ENCODE peak calls at places on chromosome 13, in eight cellular contexts. M, L, D, O, C, N, J and S are unnamed samples.

GRCh38 chr13:95185851-95186250 is 115.4 kb downstream of the ABCC4 start:
- DNase-seq in L (no peak), N (no peak), O (no peak), D (no peak), J (no peak), M (no peak), C (no peak), S (no peak)

GRCh38 chr13:74194856-74195255 is 60.7 kb upstream of the KLF12 start:
- DNase-seq in N (no peak), M (no peak), O (no peak), D (no peak), L (no peak), C (no peak), J (no peak), S (no peak)

GRCh38 chr13:34555988-34556387 is 386.1 kb upstream of the NBEA start:
- DNase-seq in N (no peak), C (no peak), L (no peak), M (no peak), O (no peak), J (no peak), D (no peak), S (no peak)

GRCh38 chr13:20230913-20231838 is 943 bp downstream of the GJB6 start:
- DNase-seq in N (peak), D (no peak), M (no peak), O (no peak), C (no peak), J (no peak), L (no peak), S (no peak)

GRCh38 chr13:109729031-109729870 is 57.1 kb downstream of the IRS2 start:
- DNase-seq in D (peak), N (peak), C (no peak), L (no peak), M (no peak), O (no peak), J (peak), S (peak)

GRCh38 chr13:32594339-32594738 is 8.1 kb downstream of the PDS5B start:
- DNase-seq in M (no peak), L (no peak), J (no peak), O (no peak), D (no peak), C (no peak), N (no peak), S (peak)

GRCh38 chr13:34941436-34941834 is 635 bp upstream of the NBEA start:
- DNase-seq in J (no peak), L (no peak), N (no peak), D (no peak), M (peak), O (no peak), C (no peak), S (no peak)

GRCh38 chr13:39401091-39401647 is 201.8 kb downstream of the LHFPL6 start:
- DNase-seq in M (no peak), O (no peak), D (peak), N (no peak), C (no peak), L (no peak), J (peak), S (no peak)

GRCh38 chr13:113839536-113840204 is 24.2 kb downstream of the GAS6 start:
- DNase-seq in M (no peak), O (peak), L (no peak), J (peak), D (no peak), C (peak), N (no peak), S (no peak)

GRCh38 chr13:114027826-114028225 is 54.0 kb upstream of the C13orf46 start:
- DNase-seq in O (peak), N (no peak), M (no peak), J (no peak), D (no peak), L (no peak), C (no peak), S (no peak)

GRCh38 chr13:51534075-51534817 is 50.0 kb upstream of the WDFY2 start:
- DNase-seq in C (peak), D (peak), L (no peak), N (no peak), M (no peak), J (peak), O (peak), S (no peak)

GRCh38 chr13:109867766-109868165 is 81.4 kb upstream of the IRS2 start:
- DNase-seq in D (no peak), C (no peak), J (peak), N (no peak), L (no peak), O (no peak), M (no peak), S (peak)

GRCh38 chr13:75365724-75366173 is 116.2 kb downstream of the TBC1D4 start:
- DNase-seq in L (peak), C (no peak), D (peak), O (no peak), N (no peak), M (peak), J (peak), S (peak)

GRCh38 chr13:106096661-106097092 is 438.8 kb downstream of the EFNB2 start:
- DNase-seq in J (peak), O (no peak), N (no peak), M (peak), L (peak), C (no peak), D (peak), S (no peak)

GRCh38 chr13:74272826-74273225 is 138.6 kb upstream of the KLF12 start:
- DNase-seq in N (no peak), O (no peak), L (no peak), M (no peak), J (no peak), D (no peak), C (no peak), S (no peak)

GRCh38 chr13:31946091-31946770 is 85.3 kb upstream of the FRY start:
- DNase-seq in J (no peak), D (no peak), O (no peak), C (no peak), M (no peak), L (no peak), N (no peak), S (peak)

GRCh38 chr13:113001251-113002140 is 32.5 kb downstream of the MCF2L start:
- DNase-seq in J (no peak), C (peak), D (no peak), N (peak), L (no peak), O (no peak), M (no peak), S (peak)

GRCh38 chr13:100234006-100234405 is 145.1 kb downstream of the PCCA start:
- DNase-seq in L (no peak), D (no peak), J (no peak), C (no peak), M (no peak), N (no peak), O (no peak), S (no peak)

GRCh38 chr13:57633141-57633949 is 1.8 kb downstream of the PCDH17 start:
- DNase-seq in L (no peak), N (peak), D (no peak), M (no peak), O (peak), J (no peak), C (peak), S (peak)

GRCh38 chr13:44818428-44818827 is 170.8 kb downstream of the NUFIP1 start:
- DNase-seq in C (no peak), M (no peak), J (peak), N (peak), D (peak), O (no peak), L (peak), S (peak)

GRCh38 chr13:113845723-113846638 is 17.9 kb downstream of the GAS6 start:
- DNase-seq in N (peak), M (no peak), J (no peak), C (peak), D (no peak), L (no peak), O (peak), S (no peak)

GRCh38 chr13:41284512-41285288 is 21.3 kb upstream of the MTRF1 start:
- DNase-seq in J (peak), N (no peak), O (no peak), L (peak), M (peak), C (no peak), D (peak), S (peak)

GRCh38 chr13:57740719-57741118 is 109.2 kb downstream of the PCDH17 start:
- DNase-seq in D (no peak), N (no peak), J (no peak), C (no peak), M (no peak), L (no peak), O (no peak), S (peak)

GRCh38 chr13:37168151-37168550 is 62.7 kb upstream of the CSNK1A1L start:
- DNase-seq in J (no peak), D (no peak), O (no peak), M (no peak), C (no peak), L (no peak), N (no peak), S (no peak)

GRCh38 chr13:24746618-24747247 is 17.2 kb upstream of the RNF17 start:
- DNase-seq in D (peak), N (peak), O (no peak), J (peak), L (no peak), C (no peak), M (peak), S (no peak)

GRCh38 chr13:113959198-113959597 is 14.7 kb downstream of the C13orf46 start:
- DNase-seq in J (peak), D (peak), O (no peak), C (no peak), L (no peak), M (no peak), N (no peak), S (no peak)

DNA sequence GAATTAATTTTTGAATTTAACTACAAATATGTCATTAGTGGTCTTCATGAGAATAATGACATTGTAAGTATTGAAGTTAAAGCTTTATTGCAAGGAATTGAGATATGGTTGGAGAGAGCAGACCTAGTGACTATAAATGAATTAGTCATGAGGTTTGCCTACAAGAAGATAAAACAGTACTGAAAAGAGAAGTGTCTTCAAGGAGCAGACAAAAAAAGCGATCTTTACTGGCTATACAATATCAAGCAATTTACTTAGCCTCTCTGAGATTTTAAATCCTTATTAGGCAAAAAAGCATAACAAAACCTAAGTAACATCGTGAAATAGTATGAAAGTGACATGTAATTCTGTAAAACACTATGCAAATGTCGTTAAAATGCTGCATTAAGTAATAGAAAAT is 435.1 kb upstream of the PCDH20 start:
- DNase-seq in N (no peak), L (no peak), D (no peak), M (no peak), J (no peak), C (no peak), O (no peak), S (no peak)
- H3K4me3 ChIP-seq in N (no peak), L (no peak), D (no peak), M (no peak), J (no peak), C (no peak), O (no peak), S (no peak)

GRCh38 chr13:60765700-60766411 is 368.8 kb downstream of the TDRD3 start:
- DNase-seq in J (peak), O (no peak), M (no peak), C (no peak), L (no peak), D (no peak), N (no peak), S (peak)
- TF ChIP-seq CTCF in J (no peak), O (no peak), M (no peak), C (no peak), L (no peak), D (no peak), N (no peak), S (no peak)

GRCh38 chr13:47997384-47997783 is 3.7 kb downstream of the SUCLA2 start:
- DNase-seq in O (no peak), C (no peak), N (no peak), J (no peak), L (no peak), M (no peak), D (no peak), S (no peak)
- H3K4me3 ChIP-seq in O (no peak), C (no peak), N (peak), J (no peak), L (no peak), M (no peak), D (no peak), S (no peak)

GRCh38 chr13:80341098-80341701 is at the start of gene SPRY2:
- DNase-seq in O (peak), M (peak), L (peak), D (peak), J (peak), C (peak), N (peak), S (peak)
- TF ChIP-seq CTCF in O (no peak), M (peak), L (no peak), D (no peak), J (no peak), C (peak), N (peak), S (no peak)

GRCh38 chr13:101301053-101301452 is 115.3 kb downstream of the NALCN start:
- DNase-seq in C (no peak), D (no peak), N (peak), M (no peak), O (no peak), J (no peak), L (no peak), S (no peak)
- H3K4me3 ChIP-seq in C (no peak), D (no peak), N (no peak), M (no peak), O (no peak), J (no peak), L (no peak), S (no peak)